ENCODE peak calls at places on chromosomes 2 and 18, in four cellular contexts. One of them, this sample, is unnamed.

GRCh38 chr2:229363126-229363814 is 92.2 kb upstream of the PID1 start:
- DNase-seq in foreskin fibroblast: peak; percentile 67
- DNase-seq in EH: peak; percentile 61
- DNase-seq in DMS153: no peak
- DNase-seq in this sample: no peak

GRCh38 chr2:71609958-71610357 is 156.6 kb downstream of the DYSF start:
- DNase-seq in DMS153: peak; percentile 51
- DNase-seq in foreskin fibroblast: peak; percentile 45
- DNase-seq in EH: peak; percentile 53
- DNase-seq in this sample: peak; percentile 29

GRCh38 chr2:72924353-72925240 is 7.3 kb downstream of the EMX1 start:
- DNase-seq in EH: no peak
- DNase-seq in DMS153: no peak
- DNase-seq in foreskin fibroblast: no peak
- DNase-seq in this sample: peak; percentile 19

GRCh38 chr2:96699621-96700020 is 40.2 kb downstream of the LMAN2L start:
- DNase-seq in EH: no peak
- DNase-seq in DMS153: no peak
- DNase-seq in foreskin fibroblast: no peak
- DNase-seq in this sample: no peak

GRCh38 chr2:32678825-32679224 is 51.0 kb downstream of the TTC27 start:
- DNase-seq in DMS153: no peak
- DNase-seq in EH: peak; percentile 63
- DNase-seq in foreskin fibroblast: peak; percentile 57
- DNase-seq in this sample: no peak

GRCh38 chr2:120722211-120722602 is 13.5 kb upstream of the GLI2 start:
- DNase-seq in EH: peak; percentile 27
- DNase-seq in foreskin fibroblast: no peak
- DNase-seq in DMS153: no peak
- DNase-seq in this sample: no peak

GRCh38 chr2:55111570-55112228 is 61.4 kb upstream of the RTN4 start:
- DNase-seq in DMS153: peak; percentile 97
- DNase-seq in EH: peak; percentile 97
- DNase-seq in foreskin fibroblast: peak; percentile 96
- DNase-seq in this sample: peak; percentile 22

GRCh38 chr2:25649790-25650189 is 23.6 kb downstream of the DTNB start:
- DNase-seq in foreskin fibroblast: no peak
- DNase-seq in DMS153: no peak
- DNase-seq in EH: no peak
- DNase-seq in this sample: no peak

GRCh38 chr2:213065583-213066444 is 85.6 kb downstream of the IKZF2 start:
- DNase-seq in DMS153: peak; percentile 46
- DNase-seq in EH: peak; percentile 9
- DNase-seq in foreskin fibroblast: peak; percentile 46
- DNase-seq in this sample: no peak

GRCh38 chr18:35117951-35118411 is 76.8 kb downstream of the MAPRE2 start:
- DNase-seq in DMS153: no peak
- DNase-seq in foreskin fibroblast: peak; percentile 72
- DNase-seq in EH: peak; percentile 74
- DNase-seq in this sample: no peak

GRCh38 chr2:164495491-164496223 is 125.6 kb downstream of the GRB14 start:
- DNase-seq in foreskin fibroblast: peak; percentile 74
- DNase-seq in EH: peak; percentile 57
- DNase-seq in DMS153: no peak
- DNase-seq in this sample: no peak

GRCh38 chr2:74481432-74481831 is 1.4 kb downstream of the CCDC142 start:
- DNase-seq in foreskin fibroblast: peak; percentile 34
- DNase-seq in EH: no peak
- DNase-seq in DMS153: no peak
- DNase-seq in this sample: no peak

This sample was measured in 8988T.